ENCODE peak calls at places on chromosome 17, in seven cellular contexts. Q, N, G, X, U, F and C are unnamed samples.

GRCh38 chr17:48025904-48026502 is 11.6 kb downstream of the COPZ2 start:
- DNase-seq in U (no peak), Q (peak; percentile 37), G (no peak), X (no peak), F (no peak), N (no peak), C (no peak)

GRCh38 chr17:6749519-6749918 is 6.3 kb upstream of the XAF1 start:
- DNase-seq in N (no peak), F (no peak), U (no peak), G (no peak), Q (no peak), X (no peak), C (no peak)

GRCh38 chr17:20187049-20187448 is 177.9 kb downstream of the SPECC1 start:
- DNase-seq in G (no peak), F (no peak), Q (no peak), N (no peak), X (no peak), U (no peak), C (no peak)

GRCh38 chr17:49742256-49742655 is 21.7 kb downstream of the FAM117A start:
- DNase-seq in Q (no peak), U (no peak), F (no peak), N (no peak), X (no peak), G (no peak), C (no peak)

GRCh38 chr17:71329310-71330098 is 791.3 kb upstream of the SOX9 start:
- DNase-seq in X (no peak), Q (no peak), F (no peak), N (no peak), U (no peak), G (no peak), C (no peak)

GRCh38 chr17:54455251-54455868 is 445.3 kb upstream of the TOM1L1 start:
- DNase-seq in G (no peak), Q (no peak), N (no peak), F (no peak), U (no peak), X (no peak), C (no peak)

GRCh38 chr17:55175788-55176425 is 88.9 kb upstream of the HLF start:
- DNase-seq in F (no peak), Q (no peak), N (no peak), U (no peak), X (no peak), G (no peak), C (no peak)

GRCh38 chr17:72691601-72692000 is 400.9 kb downstream of the SLC39A11 start:
- DNase-seq in G (no peak), F (no peak), U (no peak), X (no peak), N (no peak), Q (no peak), C (no peak)

GRCh38 chr17:74430706-74431567 is 951 bp upstream of the GPRC5C start:
- DNase-seq in Q (peak; percentile 70), F (peak; percentile 95), N (peak; percentile 40), X (no peak), U (peak; percentile 98), G (peak; percentile 26), C (peak; percentile 84)

GRCh38 chr17:45410144-45411091 is 22.3 kb downstream of the ARHGAP27 start:
- DNase-seq in F (peak; percentile 75), Q (no peak), X (no peak), N (no peak), U (no peak), G (no peak), C (peak; percentile 51)

GRCh38 chr17:48444531-48445247 is 14.7 kb upstream of the SKAP1 start:
- DNase-seq in Q (no peak), N (no peak), G (no peak), U (no peak), F (peak; percentile 1), X (no peak), C (no peak)

GRCh38 chr17:77322534-77323412 is 182.0 kb downstream of the SEC14L1 start:
- DNase-seq in Q (peak; percentile 73), X (no peak), N (peak; percentile 92), F (peak; percentile 85), U (peak; percentile 76), G (no peak), C (peak; percentile 72)
- TF ChIP-seq POLR2AphosphoS5 in Q (peak; percentile 56), X (no peak), N (peak; percentile 73), F (peak; percentile 75), U (peak; percentile 77), G (peak; percentile 66), C (peak; percentile 65)

GRCh38 chr17:28572294-28573099 is 1.2 kb upstream of the PIGS start:
- DNase-seq in F (no peak), X (no peak), U (no peak), Q (no peak), G (no peak), N (no peak), C (no peak)
- H3K27ac ChIP-seq in F (no peak overlapping the region), X (no peak overlapping the region), U (peak overlapping the region; percentile 77), Q (no peak overlapping the region), G (no peak overlapping the region), N (peak overlapping the region; percentile 34), C (peak overlapping the region; percentile 87)

GRCh38 chr17:37824534-37825485 is 80.0 kb upstream of the HNF1B start:
- DNase-seq in X (peak; percentile 43), N (no peak), U (no peak), G (no peak), Q (no peak), F (peak; percentile 20), C (no peak)
- TF ChIP-seq POLR2AphosphoS5 in X (no peak), N (no peak), U (no peak), G (no peak), Q (no peak), F (no peak), C (no peak)

GRCh38 chr17:2401426-2402221 is 764 bp upstream of the MNT start:
- DNase-seq in N (peak; percentile 98), G (peak; percentile 96), U (peak; percentile 100), X (peak; percentile 93), Q (peak; percentile 100), F (peak; percentile 100), C (peak; percentile 100)

GRCh38 chr17:2405247-2405926 is 4.5 kb upstream of the MNT start:
- DNase-seq in N (no peak), G (no peak), Q (no peak), F (no peak), U (peak; percentile 26), X (no peak), C (no peak)

GRCh38 chr17:2400877-2401425 is at the start of gene MNT:
- DNase-seq in G (no peak), F (peak; percentile 99), Q (peak; percentile 94), N (peak; percentile 82), X (peak; percentile 82), U (peak; percentile 95), C (peak; percentile 96)

GRCh38 chr17:2402517-2402916 is 1.7 kb upstream of the MNT start:
- DNase-seq in F (no peak), N (no peak), Q (peak; percentile 51), X (no peak), G (no peak), U (no peak), C (no peak)

GRCh38 chr17:2403044-2403443 is 2.2 kb upstream of the MNT start:
- DNase-seq in U (no peak), F (no peak), Q (no peak), G (no peak), X (no peak), N (no peak), C (no peak)
- H3K27ac ChIP-seq in U (peak overlapping the region; percentile 100), F (peak overlapping the region; percentile 98), Q (peak overlapping the region; percentile 99), G (no peak overlapping the region), X (no peak overlapping the region), N (peak overlapping the region; percentile 47), C (peak overlapping the region; percentile 100)

GRCh38 chr17:18257747-18258355 is 687 bp downstream of the FLII start:
- DNase-seq in F (peak; percentile 88), Q (peak; percentile 61), U (peak; percentile 75), G (no peak), N (no peak), X (no peak), C (peak; percentile 86)
- TF ChIP-seq POLR2AphosphoS5 in F (peak; percentile 59), Q (no peak), U (peak; percentile 31), G (peak; percentile 53), N (peak; percentile 64), X (no peak), C (peak; percentile 7)

GRCh38 chr17:28372203-28372944 is 880 bp downstream of the SARM1 start:
- DNase-seq in Q (no peak), X (no peak), F (peak; percentile 90), U (no peak), G (no peak), N (no peak), C (no peak)
- H3K27ac ChIP-seq in Q (peak overlapping the region; percentile 78), X (no peak overlapping the region), F (peak overlapping the region; percentile 57), U (peak overlapping the region; percentile 75), G (no peak overlapping the region), N (no peak overlapping the region), C (peak overlapping the region; percentile 59)

GRCh38 chr17:76268015-76268749 is 3.0 kb downstream of the UBALD2 start:
- DNase-seq in F (peak; percentile 52), X (no peak), G (peak; percentile 76), Q (peak; percentile 84), U (peak; percentile 74), N (no peak), C (peak; percentile 84)
- TF ChIP-seq POLR2AphosphoS5 in F (peak; percentile 94), X (peak; percentile 33), G (peak; percentile 98), Q (peak; percentile 77), U (peak; percentile 79), N (no peak), C (peak; percentile 65)